ENCODE peak calls at places on chromosome 20, in five cellular contexts. One of them, this sample, is unnamed.
A peak's percentile ranks its signal among the peaks of the same experiment; 100 is the strongest.

GRCh38 chr20:2656471-2657117 is 4.2 kb downstream of the NOP56 start:
- DNase-seq in stimulated activated CD4-positive, alpha-beta T cell treated with anti-CD3 and anti-CD28 coated beads, Interleukin-4, amount 100 ng/mL, for 24 hours: peak; percentile 9
- DNase-seq in OCI-LY7: no peak
- DNase-seq in CD8-positive, alpha-beta T cell: no peak
- DNase-seq in nephron progenitor cell: no peak
- DNase-seq in this sample: no peak

GRCh38 chr20:14127831-14128230 is 132.5 kb downstream of the MACROD2 start:
- DNase-seq in stimulated activated CD4-positive, alpha-beta T cell treated with anti-CD3 and anti-CD28 coated beads, Interleukin-4, amount 100 ng/mL, for 24 hours: no peak
- DNase-seq in OCI-LY7: no peak
- DNase-seq in CD8-positive, alpha-beta T cell: no peak
- DNase-seq in nephron progenitor cell: no peak
- DNase-seq in this sample: no peak

GRCh38 chr20:38706482-38706881 is 17.8 kb upstream of the SLC32A1 start:
- DNase-seq in stimulated activated CD4-positive, alpha-beta T cell treated with anti-CD3 and anti-CD28 coated beads, Interleukin-4, amount 100 ng/mL, for 24 hours: no peak
- DNase-seq in OCI-LY7: no peak
- DNase-seq in CD8-positive, alpha-beta T cell: no peak
- DNase-seq in nephron progenitor cell: peak; percentile 70
- DNase-seq in this sample: peak; percentile 60

GRCh38 chr20:35561268-35561667 is 19.4 kb downstream of the ERGIC3 start:
- DNase-seq in stimulated activated CD4-positive, alpha-beta T cell treated with anti-CD3 and anti-CD28 coated beads, Interleukin-4, amount 100 ng/mL, for 24 hours: no peak
- DNase-seq in OCI-LY7: peak; percentile 82
- DNase-seq in CD8-positive, alpha-beta T cell: no peak
- DNase-seq in nephron progenitor cell: peak; percentile 26
- DNase-seq in this sample: peak; percentile 80

GRCh38 chr20:29427201-29428060 is 1830.0 kb upstream of the DEFB115 start:
- DNase-seq in stimulated activated CD4-positive, alpha-beta T cell treated with anti-CD3 and anti-CD28 coated beads, Interleukin-4, amount 100 ng/mL, for 24 hours: no peak
- DNase-seq in OCI-LY7: no peak
- DNase-seq in CD8-positive, alpha-beta T cell: no peak
- DNase-seq in nephron progenitor cell: no peak
- DNase-seq in this sample: no peak

GRCh38 chr20:7792131-7792869 is 148.0 kb downstream of the HAO1 start:
- DNase-seq in stimulated activated CD4-positive, alpha-beta T cell treated with anti-CD3 and anti-CD28 coated beads, Interleukin-4, amount 100 ng/mL, for 24 hours: no peak
- DNase-seq in OCI-LY7: no peak
- DNase-seq in CD8-positive, alpha-beta T cell: no peak
- DNase-seq in nephron progenitor cell: no peak
- DNase-seq in this sample: no peak

GRCh38 chr20:19341348-19342053 is 129.1 kb downstream of the SLC24A3 start:
- DNase-seq in stimulated activated CD4-positive, alpha-beta T cell treated with anti-CD3 and anti-CD28 coated beads, Interleukin-4, amount 100 ng/mL, for 24 hours: no peak
- DNase-seq in OCI-LY7: no peak
- DNase-seq in CD8-positive, alpha-beta T cell: no peak
- DNase-seq in nephron progenitor cell: no peak
- DNase-seq in this sample: no peak

GRCh38 chr20:5757949-5758348 is 7.7 kb downstream of the SHLD1 start:
- DNase-seq in stimulated activated CD4-positive, alpha-beta T cell treated with anti-CD3 and anti-CD28 coated beads, Interleukin-4, amount 100 ng/mL, for 24 hours: no peak
- DNase-seq in OCI-LY7: no peak
- DNase-seq in CD8-positive, alpha-beta T cell: no peak
- DNase-seq in nephron progenitor cell: no peak
- DNase-seq in this sample: peak; percentile 28

GRCh38 chr20:38748863-38749153 is 548 bp downstream of the ACTR5 start:
- DNase-seq in stimulated activated CD4-positive, alpha-beta T cell treated with anti-CD3 and anti-CD28 coated beads, Interleukin-4, amount 100 ng/mL, for 24 hours: peak; percentile 65
- DNase-seq in OCI-LY7: no peak
- DNase-seq in CD8-positive, alpha-beta T cell: no peak
- DNase-seq in nephron progenitor cell: no peak
- DNase-seq in this sample: peak; percentile 90

GRCh38 chr20:60572991-60573390 is 614.8 kb downstream of the CDH26 start:
- DNase-seq in stimulated activated CD4-positive, alpha-beta T cell treated with anti-CD3 and anti-CD28 coated beads, Interleukin-4, amount 100 ng/mL, for 24 hours: no peak
- DNase-seq in OCI-LY7: no peak
- DNase-seq in CD8-positive, alpha-beta T cell: no peak
- DNase-seq in nephron progenitor cell: no peak
- DNase-seq in this sample: no peak

GRCh38 chr20:47545499-47545898 is 43.8 kb downstream of the NCOA3 start:
- DNase-seq in stimulated activated CD4-positive, alpha-beta T cell treated with anti-CD3 and anti-CD28 coated beads, Interleukin-4, amount 100 ng/mL, for 24 hours: no peak
- DNase-seq in OCI-LY7: no peak
- DNase-seq in CD8-positive, alpha-beta T cell: no peak
- DNase-seq in nephron progenitor cell: no peak
- DNase-seq in this sample: no peak

GRCh38 chr20:13259921-13260320 is 38.8 kb downstream of the ISM1 start:
- DNase-seq in stimulated activated CD4-positive, alpha-beta T cell treated with anti-CD3 and anti-CD28 coated beads, Interleukin-4, amount 100 ng/mL, for 24 hours: no peak
- DNase-seq in OCI-LY7: no peak
- DNase-seq in CD8-positive, alpha-beta T cell: no peak
- DNase-seq in nephron progenitor cell: no peak
- DNase-seq in this sample: no peak

GRCh38 chr20:38728911-38729642 is 4.8 kb downstream of the SLC32A1 start:
- DNase-seq in stimulated activated CD4-positive, alpha-beta T cell treated with anti-CD3 and anti-CD28 coated beads, Interleukin-4, amount 100 ng/mL, for 24 hours: no peak
- DNase-seq in OCI-LY7: no peak
- DNase-seq in CD8-positive, alpha-beta T cell: no peak
- DNase-seq in nephron progenitor cell: peak; percentile 61
- DNase-seq in this sample: peak; percentile 90

GRCh38 chr20:63740070-63740500 is 509 bp downstream of the SLC2A4RG start:
- DNase-seq in stimulated activated CD4-positive, alpha-beta T cell treated with anti-CD3 and anti-CD28 coated beads, Interleukin-4, amount 100 ng/mL, for 24 hours: peak; percentile 38
- DNase-seq in OCI-LY7: peak; percentile 70
- DNase-seq in CD8-positive, alpha-beta T cell: peak; percentile 47
- DNase-seq in nephron progenitor cell: peak; percentile 64
- DNase-seq in this sample: peak; percentile 97

GRCh38 chr20:11047559-11047958 is 373.8 kb upstream of the JAG1 start:
- DNase-seq in stimulated activated CD4-positive, alpha-beta T cell treated with anti-CD3 and anti-CD28 coated beads, Interleukin-4, amount 100 ng/mL, for 24 hours: no peak
- DNase-seq in OCI-LY7: no peak
- DNase-seq in CD8-positive, alpha-beta T cell: no peak
- DNase-seq in nephron progenitor cell: no peak
- DNase-seq in this sample: no peak

GRCh38 chr20:49859807-49860206 is 47.2 kb downstream of the SLC9A8 start:
- DNase-seq in stimulated activated CD4-positive, alpha-beta T cell treated with anti-CD3 and anti-CD28 coated beads, Interleukin-4, amount 100 ng/mL, for 24 hours: no peak
- DNase-seq in OCI-LY7: no peak
- DNase-seq in CD8-positive, alpha-beta T cell: no peak
- DNase-seq in nephron progenitor cell: no peak
- DNase-seq in this sample: no peak

GRCh38 chr20:64106981-64107735 is at the start of gene NPBWR2:
- DNase-seq in stimulated activated CD4-positive, alpha-beta T cell treated with anti-CD3 and anti-CD28 coated beads, Interleukin-4, amount 100 ng/mL, for 24 hours: peak; percentile 8
- DNase-seq in OCI-LY7: peak; percentile 44
- DNase-seq in CD8-positive, alpha-beta T cell: no peak
- DNase-seq in nephron progenitor cell: no peak
- DNase-seq in this sample: peak; percentile 88

GRCh38 chr20:62159835-62160234 is 16.3 kb downstream of the SS18L1 start:
- DNase-seq in stimulated activated CD4-positive, alpha-beta T cell treated with anti-CD3 and anti-CD28 coated beads, Interleukin-4, amount 100 ng/mL, for 24 hours: peak; percentile 78
- DNase-seq in OCI-LY7: no peak
- DNase-seq in CD8-positive, alpha-beta T cell: no peak
- DNase-seq in nephron progenitor cell: no peak
- DNase-seq in this sample: no peak

GRCh38 chr20:24779166-24779565 is 169.9 kb upstream of the CST7 start:
- DNase-seq in stimulated activated CD4-positive, alpha-beta T cell treated with anti-CD3 and anti-CD28 coated beads, Interleukin-4, amount 100 ng/mL, for 24 hours: no peak
- DNase-seq in OCI-LY7: no peak
- DNase-seq in CD8-positive, alpha-beta T cell: no peak
- DNase-seq in nephron progenitor cell: no peak
- DNase-seq in this sample: no peak

GRCh38 chr20:10805764-10806163 is 132.0 kb upstream of the JAG1 start:
- DNase-seq in stimulated activated CD4-positive, alpha-beta T cell treated with anti-CD3 and anti-CD28 coated beads, Interleukin-4, amount 100 ng/mL, for 24 hours: no peak
- DNase-seq in OCI-LY7: no peak
- DNase-seq in CD8-positive, alpha-beta T cell: no peak
- DNase-seq in nephron progenitor cell: peak; percentile 6
- DNase-seq in this sample: no peak

GRCh38 chr20:44211177-44212039 is 837 bp upstream of the OSER1 start:
- DNase-seq in stimulated activated CD4-positive, alpha-beta T cell treated with anti-CD3 and anti-CD28 coated beads, Interleukin-4, amount 100 ng/mL, for 24 hours: no peak
- DNase-seq in OCI-LY7: no peak
- DNase-seq in CD8-positive, alpha-beta T cell: no peak
- DNase-seq in nephron progenitor cell: no peak
- DNase-seq in this sample: no peak